ENCODE peak calls at places on chromosome 16, in five cellular contexts. D, C, U, T and O are unnamed samples.

GRCh38 chr16:67199011-67199807 is at the start of gene ELMO3:
- DNase-seq in D (no peak), C (no peak), U (no peak), T (no peak), O (no peak)

GRCh38 chr16:2827831-2828520 is 2.1 kb upstream of the ZG16B start:
- DNase-seq in D (no peak), C (no peak), U (no peak), T (no peak), O (no peak)

GRCh38 chr16:75111514-75112280 is 4.9 kb downstream of the LDHD start:
- DNase-seq in D (no peak), C (no peak), U (no peak), T (no peak), O (no peak)

GRCh38 chr16:2860826-2861567 is 3.0 kb upstream of the PRSS22 start:
- DNase-seq in D (no peak), C (no peak), U (no peak), T (peak; percentile 80), O (no peak)

GRCh38 chr16:73154063-73154870 is 106.3 kb upstream of the ZFHX3 start:
- DNase-seq in D (no peak), C (no peak), U (no peak), T (no peak), O (no peak)

GRCh38 chr16:73743665-73744496 is 552.7 kb upstream of the PSMD7 start:
- DNase-seq in D (no peak), C (no peak), U (peak; percentile 9), T (no peak), O (no peak)

GRCh38 chr16:68668266-68668665 is 23.2 kb downstream of the CDH3 start:
- DNase-seq in D (no peak), C (no peak), U (no peak), T (peak; percentile 92), O (no peak)

GRCh38 chr16:23670137-23670776 is 8.4 kb upstream of the PLK1 start:
- DNase-seq in D (peak; percentile 43), C (no peak), U (no peak), T (peak; percentile 85), O (peak; percentile 79)

GRCh38 chr16:17296412-17296811 is 174.3 kb downstream of the XYLT1 start:
- DNase-seq in D (no peak), C (no peak), U (no peak), T (no peak), O (no peak)

GRCh38 chr16:2039286-2040030 is 8.2 kb downstream of the NTHL1 start:
- DNase-seq in D (peak; percentile 86), C (no peak), U (no peak), T (peak; percentile 81), O (peak; percentile 65)

GRCh38 chr16:9092282-9092962 is 978 bp downstream of the HAPSTR1 start:
- DNase-seq in D (no peak), C (no peak), U (peak; percentile 15), T (no peak), O (no peak)

GRCh38 chr16:10879681-10880589 is 2.9 kb downstream of the CIITA start:
- DNase-seq in D (no peak), C (no peak), U (no peak), T (no peak), O (no peak)

GRCh38 chr16:3202903-3203539 is 15.0 kb downstream of the OR1F1 start:
- DNase-seq in D (no peak), C (no peak), U (no peak), T (no peak), O (no peak)

GRCh38 chr16:89475144-89475543 is 15.2 kb downstream of the ANKRD11 start:
- DNase-seq in D (no peak), C (no peak), U (no peak), T (no peak), O (no peak)

GRCh38 chr16:77288222-77288621 is 89.0 kb downstream of the SYCE1L start:
- DNase-seq in D (peak; percentile 56), C (no peak), U (no peak), T (peak; percentile 67), O (peak; percentile 79)

GRCh38 chr16:49336581-49336980 is 37.0 kb upstream of the C16orf78 start:
- DNase-seq in D (no peak), C (no peak), U (no peak), T (no peak), O (no peak)

GRCh38 chr16:75198135-75198600 is 8.8 kb downstream of the CTRB2 start:
- DNase-seq in D (no peak), C (no peak), U (no peak), T (no peak), O (peak; percentile 12)

GRCh38 chr16:5461141-5461540 is 363.5 kb upstream of the EEF2KMT start:
- DNase-seq in D (no peak), C (no peak), U (no peak), T (no peak), O (no peak)